ENCODE peak calls at places on chromosomes 5 and 9, in nine cellular contexts. P is breast epithelium; H is CD8-positive, alpha-beta memory T cell; R is stimulated activated CD4-positive, alpha-beta T cell treated with anti-CD3 and anti-CD28 coated beads, TNF-alpha, amount 100 ng/mL, for 1 hour; U is pancreas; K is left cardiac atrium; Y is NCI-H1417; S is left ventricle myocardium inferior; G is brain microvascular endothelial cell. I is an unnamed sample.

GRCh38 chr9:135591491-135592330 is 30.2 kb downstream of the PAEP start:
- DNase-seq in P (no peak), U (no peak), S (no peak), K (peak; percentile 10), Y (no peak), G (no peak), H (no peak), R (no peak), I (no peak)

GRCh38 chr5:139391570-139392323 is 2.0 kb upstream of the MZB1 start:
- DNase-seq in P (no peak), K (no peak), G (no peak), R (no peak), U (no peak), S (no peak), H (no peak), Y (no peak), I (no peak)

GRCh38 chr5:13536921-13537320 is 407.6 kb downstream of the DNAH5 start:
- DNase-seq in G (no peak), P (no peak), R (no peak), Y (no peak), H (no peak), K (no peak), U (no peak), S (no peak), I (no peak)

GRCh38 chr5:138965631-138966030 is 90.5 kb upstream of the LRRTM2 start:
- DNase-seq in G (no peak), K (no peak), Y (no peak), U (no peak), R (no peak), S (no peak), H (no peak), P (no peak), I (no peak)

GRCh38 chr9:23850242-23851023 is 24.4 kb upstream of the ELAVL2 start:
- DNase-seq in Y (peak; percentile 76), P (no peak), G (no peak), U (no peak), R (no peak), K (no peak), S (no peak), H (no peak), I (peak; percentile 49)

GRCh38 chr9:17004500-17004899 is 130.3 kb upstream of the CNTLN start:
- DNase-seq in R (no peak), U (no peak), P (no peak), K (no peak), Y (no peak), G (peak; percentile 39), S (no peak), H (no peak), I (no peak)

GRCh38 chr5:116953251-116953934 is 378.8 kb upstream of the SEMA6A start:
- DNase-seq in K (no peak), R (no peak), U (no peak), P (no peak), H (no peak), S (no peak), Y (peak; percentile 64), G (no peak), I (no peak)

GRCh38 chr5:160359816-160360215 is 10.6 kb downstream of the C1QTNF2 start:
- DNase-seq in U (no peak), S (no peak), K (no peak), Y (no peak), H (no peak), P (peak; percentile 59), G (no peak), R (no peak), I (no peak)

GRCh38 chr5:57348376-57348775 is 134.2 kb downstream of the ACTBL2 start:
- DNase-seq in H (no peak), Y (no peak), S (peak; percentile 14), K (no peak), G (no peak), U (no peak), R (no peak), P (no peak), I (no peak)

GRCh38 chr5:162911873-162912272 is 525.5 kb upstream of the CCNG1 start:
- DNase-seq in H (no peak), P (no peak), K (no peak), Y (no peak), R (no peak), G (no peak), U (no peak), S (no peak), I (no peak)

GRCh38 chr5:155416765-155417164 is 403.2 kb downstream of the KIF4B start:
- DNase-seq in G (no peak), S (no peak), R (no peak), K (no peak), H (no peak), Y (no peak), P (no peak), U (no peak), I (no peak)

GRCh38 chr9:18906656-18907395 is 126.2 kb downstream of the SAXO1 start:
- DNase-seq in P (no peak), H (no peak), G (peak; percentile 63), R (no peak), Y (no peak), K (no peak), S (no peak), U (no peak), I (no peak)

GRCh38 chr5:912356-913091 is 19.8 kb downstream of the TRIP13 start:
- DNase-seq in Y (peak; percentile 97), H (peak; percentile 74), U (no peak), S (no peak), R (peak; percentile 50), P (peak; percentile 74), K (no peak), G (peak; percentile 100), I (no peak)

GRCh38 chr5:106202035-106202434 is 1468.7 kb downstream of the EFNA5 start:
- DNase-seq in S (no peak), U (no peak), R (no peak), P (no peak), Y (no peak), K (no peak), G (no peak), H (no peak), I (no peak)

GRCh38 chr9:101311759-101312420 is 72.9 kb downstream of the BAAT start:
- DNase-seq in K (no peak), P (no peak), U (no peak), R (no peak), H (no peak), Y (peak; percentile 94), G (peak; percentile 60), S (no peak), I (peak; percentile 74)

GRCh38 chr5:172795401-172795977 is 24.5 kb upstream of the DUSP1 start:
- DNase-seq in G (peak; percentile 95), K (peak; percentile 94), U (peak; percentile 37), P (peak; percentile 74), H (no peak), R (no peak), Y (no peak), S (peak; percentile 95), I (no peak)

GRCh38 chr5:96868603-96869371 is 7.5 kb upstream of the ERAP2 start:
- DNase-seq in P (no peak), G (peak; percentile 63), Y (peak; percentile 52), R (peak; percentile 25), H (no peak), K (no peak), S (no peak), U (peak; percentile 11), I (peak; percentile 40)

GRCh38 chr9:135533674-135534073 is 12.3 kb upstream of the OBP2A start:
- DNase-seq in K (no peak), U (no peak), R (no peak), H (no peak), G (no peak), S (no peak), Y (no peak), P (no peak), I (no peak)

GRCh38 chr9:6667080-6667479 is 21.6 kb upstream of the GLDC start:
- DNase-seq in U (no peak), G (no peak), Y (no peak), H (no peak), P (no peak), R (no peak), S (no peak), K (no peak), I (no peak)

GRCh38 chr5:9343146-9343850 is 202.6 kb downstream of the SEMA5A start:
- DNase-seq in G (peak; percentile 43), K (no peak), S (no peak), U (no peak), R (no peak), P (no peak), H (no peak), Y (no peak), I (no peak)